ENCODE peak calls at places on chromosomes 13 and 19, in five cellular contexts. One of them, this sample, is unnamed.

GRCh38 chr13:46961719-46962118 is 64.9 kb upstream of the HTR2A start:
- DNase-seq in psoas muscle: no peak
- DNase-seq in RKO: peak; percentile 74
- DNase-seq in HTR-8/SVneo: no peak
- DNase-seq in SK-N-MC: no peak
- DNase-seq in this sample: peak; percentile 18

GRCh38 chr13:63110431-63110830 is 1694.8 kb upstream of the PCDH20 start:
- DNase-seq in psoas muscle: no peak
- DNase-seq in SK-N-MC: no peak
- DNase-seq in RKO: no peak
- DNase-seq in HTR-8/SVneo: no peak
- DNase-seq in this sample: no peak

GRCh38 chr19:29086646-29087045 is 126.3 kb downstream of the UQCRFS1 start:
- DNase-seq in SK-N-MC: no peak
- DNase-seq in psoas muscle: no peak
- DNase-seq in RKO: no peak
- DNase-seq in HTR-8/SVneo: no peak
- DNase-seq in this sample: no peak

GRCh38 chr13:41637578-41637977 is 180.2 kb downstream of the RGCC start:
- DNase-seq in SK-N-MC: no peak
- DNase-seq in psoas muscle: no peak
- DNase-seq in RKO: no peak
- DNase-seq in HTR-8/SVneo: no peak
- DNase-seq in this sample: no peak

GRCh38 chr19:40457953-40458596 is 7.5 kb downstream of the BLVRB start:
- DNase-seq in psoas muscle: no peak
- DNase-seq in SK-N-MC: no peak
- DNase-seq in RKO: no peak
- DNase-seq in HTR-8/SVneo: no peak
- DNase-seq in this sample: no peak

GRCh38 chr13:79749985-79750551 is 269.1 kb downstream of the NDFIP2 start:
- DNase-seq in RKO: no peak
- DNase-seq in SK-N-MC: no peak
- DNase-seq in psoas muscle: peak; percentile 72
- DNase-seq in HTR-8/SVneo: peak; percentile 37
- DNase-seq in this sample: peak; percentile 73

GRCh38 chr13:106524108-106524507 is 11.4 kb downstream of the EFNB2 start:
- DNase-seq in SK-N-MC: no peak
- DNase-seq in psoas muscle: no peak
- DNase-seq in HTR-8/SVneo: no peak
- DNase-seq in RKO: no peak
- DNase-seq in this sample: no peak

GRCh38 chr19:41904118-41904870 is 21.3 kb downstream of the ARHGEF1 start:
- DNase-seq in psoas muscle: no peak
- DNase-seq in RKO: no peak
- DNase-seq in SK-N-MC: no peak
- DNase-seq in HTR-8/SVneo: no peak
- DNase-seq in this sample: no peak

GRCh38 chr19:54620464-54620863 is 9.8 kb upstream of the LILRB1 start:
- DNase-seq in SK-N-MC: no peak
- DNase-seq in psoas muscle: no peak
- DNase-seq in RKO: no peak
- DNase-seq in HTR-8/SVneo: no peak
- DNase-seq in this sample: no peak

GRCh38 chr13:42832341-42833153 is 51.2 kb downstream of the FAM216B start:
- DNase-seq in SK-N-MC: no peak
- DNase-seq in HTR-8/SVneo: no peak
- DNase-seq in RKO: no peak
- DNase-seq in psoas muscle: no peak
- DNase-seq in this sample: peak; percentile 53

GRCh38 chr13:42696191-42696590 is 85.2 kb upstream of the FAM216B start:
- DNase-seq in HTR-8/SVneo: peak; percentile 5
- DNase-seq in SK-N-MC: no peak
- DNase-seq in psoas muscle: no peak
- DNase-seq in RKO: no peak
- DNase-seq in this sample: no peak

GRCh38 chr13:24038846-24039330 is 121.6 kb upstream of the SPATA13 start:
- DNase-seq in HTR-8/SVneo: no peak
- DNase-seq in RKO: no peak
- DNase-seq in psoas muscle: no peak
- DNase-seq in SK-N-MC: no peak
- DNase-seq in this sample: no peak

GRCh38 chr13:22432690-22433089 is 748.1 kb upstream of the SGCG start:
- DNase-seq in psoas muscle: no peak
- DNase-seq in HTR-8/SVneo: no peak
- DNase-seq in RKO: peak; percentile 0
- DNase-seq in SK-N-MC: no peak
- DNase-seq in this sample: no peak

GRCh38 chr13:51782026-51782710 is 21.8 kb downstream of the DHRS12 start:
- DNase-seq in psoas muscle: peak; percentile 45
- DNase-seq in SK-N-MC: no peak
- DNase-seq in RKO: no peak
- DNase-seq in HTR-8/SVneo: no peak
- DNase-seq in this sample: no peak

GRCh38 chr19:10968527-10969081 is 7.8 kb downstream of the SMARCA4 start:
- DNase-seq in SK-N-MC: no peak
- DNase-seq in RKO: no peak
- DNase-seq in HTR-8/SVneo: no peak
- DNase-seq in psoas muscle: no peak
- DNase-seq in this sample: no peak

GRCh38 chr19:13983213-13983889 is 22.8 kb downstream of the RFX1 start:
- DNase-seq in SK-N-MC: no peak
- DNase-seq in HTR-8/SVneo: no peak
- DNase-seq in psoas muscle: no peak
- DNase-seq in RKO: no peak
- DNase-seq in this sample: no peak

GRCh38 chr13:71751074-71751473 is 115.9 kb downstream of the DACH1 start:
- DNase-seq in SK-N-MC: no peak
- DNase-seq in psoas muscle: no peak
- DNase-seq in RKO: no peak
- DNase-seq in HTR-8/SVneo: no peak
- DNase-seq in this sample: peak; percentile 8

GRCh38 chr13:105952233-105952767 is 583.2 kb downstream of the EFNB2 start:
- DNase-seq in SK-N-MC: no peak
- DNase-seq in RKO: no peak
- DNase-seq in HTR-8/SVneo: no peak
- DNase-seq in psoas muscle: no peak
- DNase-seq in this sample: no peak

GRCh38 chr13:26619321-26619720 is 61.8 kb downstream of the WASF3 start:
- DNase-seq in RKO: no peak
- DNase-seq in HTR-8/SVneo: no peak
- DNase-seq in psoas muscle: no peak
- DNase-seq in SK-N-MC: no peak
- DNase-seq in this sample: no peak

GRCh38 chr13:100269837-100270236 is 180.9 kb downstream of the PCCA start:
- DNase-seq in psoas muscle: peak; percentile 80
- DNase-seq in RKO: no peak
- DNase-seq in SK-N-MC: no peak
- DNase-seq in HTR-8/SVneo: no peak
- DNase-seq in this sample: peak; percentile 76

GRCh38 chr19:18232540-18233223 is 6.4 kb upstream of the PDE4C start:
- DNase-seq in HTR-8/SVneo: no peak
- DNase-seq in SK-N-MC: no peak
- DNase-seq in RKO: no peak
- DNase-seq in psoas muscle: no peak
- DNase-seq in this sample: no peak

GRCh38 chr13:96020941-96021340 is 32.3 kb downstream of the UGGT2 start:
- DNase-seq in RKO: no peak
- DNase-seq in psoas muscle: no peak
- DNase-seq in SK-N-MC: no peak
- DNase-seq in HTR-8/SVneo: no peak
- DNase-seq in this sample: no peak

GRCh38 chr19:7691497-7691896 is 10.4 kb downstream of the FCER2 start:
- DNase-seq in RKO: no peak
- DNase-seq in psoas muscle: no peak
- DNase-seq in SK-N-MC: no peak
- DNase-seq in HTR-8/SVneo: no peak
- DNase-seq in this sample: no peak